ENCODE peak calls at places on chromosomes 6 and 20, in six cellular contexts. N is vagina, X is spleen, A is right lobe of liver, O is IMR-90, T is transverse colon. I is an unnamed sample. For H3K9me3 and H3K27me3, the result is how much of the 10 kb centered on the place peaks cover.

GRCh38 chr6:32092760-32093497 is 16.2 kb downstream of the TNXB start:
- DNase-seq in N (no peak), X (no peak), A (no peak), O (peak), T (no peak), I (peak)

GRCh38 chr6:69954733-69955132 is 88.4 kb downstream of the COL19A1 start:
- DNase-seq in N (no peak), X (no peak), A (no peak), O (no peak), T (no peak), I (no peak)

GRCh38 chr20:47561603-47562583 is 60.2 kb downstream of the NCOA3 start:
- DNase-seq in N (no peak), X (no peak), A (no peak), O (no peak), T (no peak), I (no peak)

GRCh38 chr6:16704706-16705402 is 56.4 kb downstream of the ATXN1 start:
- DNase-seq in N (no peak), X (no peak), A (no peak), O (peak), T (no peak), I (no peak)

GRCh38 chr20:48750941-48751620 is 76.7 kb downstream of the PREX1 start:
- DNase-seq in N (no peak), X (peak), A (peak), O (no peak), T (peak), I (peak)

GRCh38 chr6:142763205-142763604 is 181.8 kb downstream of the HIVEP2 start:
- DNase-seq in N (no peak), X (no peak), A (no peak), O (peak), T (no peak), I (no peak)

GRCh38 chr6:53735896-53736295 is 58.9 kb upstream of the LRRC1 start:
- DNase-seq in N (no peak), X (no peak), A (no peak), O (no peak), T (peak), I (no peak)

GRCh38 chr6:168574699-168575195 is 133.8 kb downstream of the SMOC2 start:
- DNase-seq in N (peak), X (no peak), A (no peak), O (no peak), T (peak), I (peak)

GRCh38 chr20:44861547-44862006 is 23.9 kb upstream of the YWHAB start:
- DNase-seq in N (no peak), X (no peak), A (no peak), O (peak), T (no peak), I (peak)

GRCh38 chr6:9646346-9647042 is 768.4 kb downstream of the TFAP2A start:
- DNase-seq in N (no peak), X (no peak), A (no peak), O (peak), T (no peak), I (no peak)

GRCh38 chr20:38751360-38751976 is 3.2 kb downstream of the ACTR5 start:
- DNase-seq in N (no peak), X (no peak), A (no peak), O (peak), T (no peak), I (no peak)

GRCh38 chr6:135505222-135505621 is 7.7 kb upstream of the AHI1 start:
- DNase-seq in N (no peak), X (no peak), A (no peak), O (no peak), T (no peak), I (no peak)

GRCh38 chr20:60249436-60249835 is 291.2 kb downstream of the CDH26 start:
- DNase-seq in N (peak), X (no peak), A (no peak), O (peak), T (no peak), I (no peak)

GRCh38 chr20:19275630-19276071 is 63.2 kb downstream of the SLC24A3 start:
- DNase-seq in N (no peak), X (no peak), A (peak), O (no peak), T (peak), I (peak)
- H3K9me3 ChIP-seq in N (under half), X (under half), A (under half), O (under half), T (under half), I (under half)

GRCh38 chr6:26204332-26205160 is 117.3 kb downstream of the HFE start:
- DNase-seq in N (no peak), X (peak), A (peak), O (peak), T (peak), I (peak)

GRCh38 chr6:26202811-26203583 is 115.8 kb downstream of the HFE start:
- DNase-seq in N (no peak), X (no peak), A (no peak), O (no peak), T (no peak), I (no peak)

GRCh38 chr6:26207248-26207801 is 120.1 kb downstream of the HFE start:
- DNase-seq in N (no peak), X (no peak), A (no peak), O (no peak), T (no peak), I (no peak)

GRCh38 chr6:26205161-26205624 is 118.0 kb downstream of the HFE start:
- DNase-seq in N (no peak), X (peak), A (peak), O (peak), T (peak), I (peak)

GRCh38 chr6:26205625-26206574 is 118.7 kb downstream of the HFE start:
- DNase-seq in N (no peak), X (no peak), A (no peak), O (peak), T (peak), I (no peak)
- TF ChIP-seq POLR2A in N (no peak), X (peak), A (no peak), O (peak), T (peak), I (no peak)

DNA sequence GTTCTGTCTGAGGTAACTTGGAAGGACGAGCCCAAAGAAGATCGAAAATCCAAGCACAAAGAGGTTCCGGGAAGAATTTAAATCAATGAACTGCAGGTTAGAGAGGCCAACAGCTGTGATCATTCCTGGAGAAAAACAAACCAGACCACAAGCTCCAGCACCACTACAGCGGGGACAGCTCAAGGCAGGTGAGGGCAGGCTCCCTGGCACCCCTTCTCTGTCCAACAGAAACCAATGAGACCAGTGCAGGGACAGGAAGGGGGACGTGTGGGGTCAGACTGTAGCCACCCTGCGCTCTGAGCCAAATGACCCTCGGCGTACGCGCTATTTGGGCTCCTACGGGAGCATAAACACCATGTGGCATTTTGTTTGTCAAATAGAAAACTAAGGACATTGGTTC is 139.3 kb downstream of the SLC23A2 start:
- DNase-seq in N (peak), X (no peak), A (no peak), O (no peak), T (no peak), I (no peak)
- H3K27me3 ChIP-seq in N (under half), X (under half), A (under half), O (under half), T (under half), I (under half)

DNA sequence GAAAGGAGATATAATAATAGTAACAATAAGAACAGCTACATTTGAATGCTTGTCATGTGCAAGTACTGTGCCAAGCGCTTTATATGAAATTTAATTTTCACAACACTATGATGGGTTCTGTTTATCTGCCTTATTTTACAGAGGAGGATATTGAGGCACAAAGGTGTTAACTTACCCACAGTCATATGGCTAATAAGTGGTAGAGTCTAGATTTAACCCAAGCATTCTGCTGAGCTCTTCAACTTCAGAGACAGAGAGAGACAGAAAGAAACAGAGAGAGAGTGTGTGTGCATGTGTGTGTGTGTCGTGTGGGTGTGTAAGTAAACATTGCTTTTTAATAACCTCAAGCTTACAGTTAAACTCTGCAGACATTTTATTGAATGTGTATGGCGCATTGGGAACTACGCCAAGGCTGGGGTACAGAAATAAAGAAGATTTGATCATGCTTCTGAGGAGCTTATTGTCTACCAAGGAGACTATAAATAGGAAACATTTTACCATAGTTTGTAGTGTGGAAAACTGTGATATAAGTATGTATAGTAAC is 12.9 kb downstream of the TBPL1 start:
- DNase-seq in N (no peak), X (no peak), A (no peak), O (peak), T (peak), I (no peak)
- H3K9me3 ChIP-seq in N (under half), X (under half), A (under half), O (under half), T (under half), I (under half)

GRCh38 chr6:26044140-26045045 is 42.8 kb upstream of the HFE start:
- DNase-seq in N (no peak), X (peak), A (peak), O (peak), T (peak), I (no peak)

GRCh38 chr6:26045046-26045938 is 41.9 kb upstream of the HFE start:
- DNase-seq in N (no peak), X (peak), A (peak), O (peak), T (peak), I (peak)

GRCh38 chr6:26041946-26042345 is 45.3 kb upstream of the HFE start:
- DNase-seq in N (no peak), X (no peak), A (no peak), O (no peak), T (no peak), I (no peak)

GRCh38 chr6:26045939-26046368 is 41.3 kb upstream of the HFE start:
- DNase-seq in N (no peak), X (no peak), A (no peak), O (no peak), T (no peak), I (no peak)

DNA sequence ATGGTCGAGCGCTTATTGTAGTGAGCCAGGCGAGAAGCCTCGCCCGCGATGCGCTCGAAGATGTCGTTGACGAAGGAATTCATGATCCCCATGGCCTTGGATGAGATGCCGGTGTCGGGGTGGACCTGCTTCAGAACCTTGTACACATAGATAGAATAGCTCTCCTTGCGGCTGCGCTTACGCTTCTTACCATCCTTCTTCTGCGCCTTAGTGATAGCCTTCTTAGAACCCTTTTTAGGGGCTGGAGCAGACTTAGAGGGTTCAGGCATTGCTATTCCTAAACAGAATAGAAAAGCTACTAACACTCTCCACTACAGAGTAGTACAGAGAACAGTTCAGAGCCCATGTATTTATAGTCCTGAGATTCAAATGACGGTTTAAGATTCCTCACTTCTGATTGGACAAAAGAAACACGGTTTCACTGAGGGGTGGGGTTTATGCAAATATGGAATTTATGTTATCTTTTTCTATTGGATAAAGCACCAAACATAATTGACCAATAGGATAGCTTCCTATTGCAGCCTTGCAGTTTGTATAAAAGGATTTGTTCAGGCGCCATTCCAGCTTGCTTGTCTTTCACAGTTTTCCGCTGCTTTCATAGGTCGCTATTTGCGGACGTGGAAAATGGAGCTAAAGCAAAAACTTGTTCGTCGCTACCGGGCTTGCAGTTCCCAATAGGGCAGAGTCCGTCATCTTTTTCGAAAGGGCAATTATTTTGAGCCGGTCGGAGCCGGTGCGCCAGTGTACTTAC is 43.7 kb upstream of the HFE start:
- DNase-seq in N (no peak), X (peak), A (peak), O (peak), T (peak), I (peak)
- TF ChIP-seq POLR2A in N (no peak), X (peak), A (peak), O (peak), T (peak), I (peak)